ENCODE peak calls at places on chromosomes 6 and 20, in four cellular contexts. G is NT2/D1, C is HCT116, X is K562. H is an unnamed sample.

GRCh38 chr20:19211661-19212523 is 550 bp upstream of the SLC24A3 start:
- DNase-seq in C (no peak), X (no peak), G (no peak), H (no peak)

GRCh38 chr20:23245553-23246128 is 105.0 kb upstream of the NXT1 start:
- DNase-seq in X (peak; percentile 49), G (no peak), C (no peak), H (no peak)

GRCh38 chr6:37906121-37906520 is 86.6 kb downstream of the ZFAND3 start:
- DNase-seq in G (no peak), C (no peak), X (no peak), H (no peak)

GRCh38 chr6:126812651-126813050 is 305.8 kb upstream of the RSPO3 start:
- DNase-seq in G (no peak), X (no peak), C (no peak), H (no peak)

GRCh38 chr20:48247961-48248360 is 462.7 kb upstream of the SULF2 start:
- DNase-seq in X (no peak), G (no peak), C (no peak), H (no peak)

GRCh38 chr6:52994789-52995078 is 350 bp downstream of the GSTA4 start:
- DNase-seq in X (peak; percentile 24), G (no peak), C (no peak), H (no peak)

GRCh38 chr20:61759286-61760065 is 306.2 kb downstream of the TAF4 start:
- DNase-seq in X (no peak), C (no peak), G (no peak), H (no peak)

GRCh38 chr6:24990227-24990843 is 54.6 kb upstream of the RIPOR2 start:
- DNase-seq in C (no peak), G (no peak), X (no peak), H (no peak)

GRCh38 chr6:156280131-156280530 is 497.0 kb upstream of the ARID1B start:
- DNase-seq in G (no peak), C (no peak), X (no peak), H (peak; percentile 83)

GRCh38 chr6:13517116-13517515 is 29.7 kb upstream of the GFOD1 start:
- DNase-seq in G (no peak), C (no peak), X (no peak), H (no peak)

GRCh38 chr6:140379919-140380318 is 1005.5 kb upstream of the CITED2 start:
- DNase-seq in C (no peak), G (no peak), X (no peak), H (no peak)

GRCh38 chr6:137763436-137763835 is 103.6 kb upstream of the TNFAIP3 start:
- DNase-seq in X (no peak), C (no peak), G (no peak), H (no peak)

GRCh38 chr6:89575562-89575960 is 63.0 kb downstream of the LYRM2 start:
- DNase-seq in G (no peak), C (no peak), X (no peak), H (no peak)

GRCh38 chr6:141464490-141464889 is 668.2 kb upstream of the GJE1 start:
- DNase-seq in G (no peak), X (no peak), C (no peak), H (peak; percentile 40)

GRCh38 chr20:50655325-50655880 is 35.9 kb downstream of the RIPOR3 start:
- DNase-seq in C (no peak), X (no peak), G (no peak), H (no peak)

GRCh38 chr6:8180327-8181161 is 78.2 kb upstream of the EEF1E1 start:
- DNase-seq in X (no peak), C (no peak), G (peak; percentile 75), H (no peak)

GRCh38 chr6:117483645-117484016 is 1.2 kb downstream of the DCBLD1 start:
- DNase-seq in X (peak; percentile 14), G (no peak), C (no peak), H (peak; percentile 49)

GRCh38 chr6:85464722-85465150 is 14.9 kb downstream of the NT5E start:
- DNase-seq in X (no peak), C (peak; percentile 97), G (no peak), H (no peak)

GRCh38 chr6:148382856-148383255 is 40.2 kb downstream of the SASH1 start:
- DNase-seq in C (no peak), X (no peak), G (no peak), H (no peak)

GRCh38 chr6:138323821-138324220 is 53.9 kb upstream of the SMIM28 start:
- DNase-seq in C (no peak), G (no peak), X (no peak), H (no peak)

GRCh38 chr6:20952605-20953004 is 418.3 kb downstream of the CDKAL1 start:
- DNase-seq in G (no peak), C (peak; percentile 60), X (no peak), H (no peak)

GRCh38 chr6:6543181-6543879 is 45.2 kb upstream of the LY86 start:
- DNase-seq in X (no peak), C (no peak), G (no peak), H (peak; percentile 79)

GRCh38 chr6:168528457-168529095 is 87.6 kb downstream of the SMOC2 start:
- DNase-seq in G (no peak), C (no peak), X (no peak), H (peak; percentile 13)

GRCh38 chr20:58235010-58235409 is 6.6 kb upstream of the ANKRD60 start:
- DNase-seq in C (no peak), G (no peak), X (no peak), H (no peak)

GRCh38 chr6:6005467-6006427 is 978 bp downstream of the NRN1 start:
- DNase-seq in C (no peak), G (no peak), X (no peak), H (no peak)

GRCh38 chr6:169070506-169071176 is 183.0 kb downstream of the THBS2 start:
- DNase-seq in C (peak; percentile 88), G (no peak), X (no peak), H (no peak)

GRCh38 chr6:54115966-54116365 is 4.7 kb downstream of the MLIP start:
- DNase-seq in X (no peak), C (no peak), G (no peak), H (no peak)

GRCh38 chr6:170075659-170076223 is 215.1 kb downstream of the DLL1 start:
- DNase-seq in G (no peak), X (no peak), C (no peak), H (no peak)

GRCh38 chr20:21103582-21104465 is 2.3 kb downstream of the LINC00237 start:
- DNase-seq in G (no peak), X (no peak), C (no peak), H (no peak)

GRCh38 chr6:44064089-44064947 is 62.9 kb downstream of the MRPL14 start:
- DNase-seq in G (no peak), X (peak; percentile 61), C (no peak), H (no peak)

GRCh38 chr6:140183881-140184280 is 809.4 kb upstream of the CITED2 start:
- DNase-seq in C (no peak), X (no peak), G (no peak), H (no peak)

GRCh38 chr20:872855-873520 is 39.5 kb downstream of the FAM110A start:
- DNase-seq in X (peak; percentile 24), C (no peak), G (no peak), H (no peak)

GRCh38 chr6:166174031-166174430 is 6.4 kb upstream of the TBXT start:
- DNase-seq in C (no peak), X (no peak), G (no peak), H (no peak)

GRCh38 chr6:114520976-114521375 is 178.2 kb upstream of the HS3ST5 start:
- DNase-seq in G (no peak), C (no peak), X (no peak), H (no peak)

DNA sequence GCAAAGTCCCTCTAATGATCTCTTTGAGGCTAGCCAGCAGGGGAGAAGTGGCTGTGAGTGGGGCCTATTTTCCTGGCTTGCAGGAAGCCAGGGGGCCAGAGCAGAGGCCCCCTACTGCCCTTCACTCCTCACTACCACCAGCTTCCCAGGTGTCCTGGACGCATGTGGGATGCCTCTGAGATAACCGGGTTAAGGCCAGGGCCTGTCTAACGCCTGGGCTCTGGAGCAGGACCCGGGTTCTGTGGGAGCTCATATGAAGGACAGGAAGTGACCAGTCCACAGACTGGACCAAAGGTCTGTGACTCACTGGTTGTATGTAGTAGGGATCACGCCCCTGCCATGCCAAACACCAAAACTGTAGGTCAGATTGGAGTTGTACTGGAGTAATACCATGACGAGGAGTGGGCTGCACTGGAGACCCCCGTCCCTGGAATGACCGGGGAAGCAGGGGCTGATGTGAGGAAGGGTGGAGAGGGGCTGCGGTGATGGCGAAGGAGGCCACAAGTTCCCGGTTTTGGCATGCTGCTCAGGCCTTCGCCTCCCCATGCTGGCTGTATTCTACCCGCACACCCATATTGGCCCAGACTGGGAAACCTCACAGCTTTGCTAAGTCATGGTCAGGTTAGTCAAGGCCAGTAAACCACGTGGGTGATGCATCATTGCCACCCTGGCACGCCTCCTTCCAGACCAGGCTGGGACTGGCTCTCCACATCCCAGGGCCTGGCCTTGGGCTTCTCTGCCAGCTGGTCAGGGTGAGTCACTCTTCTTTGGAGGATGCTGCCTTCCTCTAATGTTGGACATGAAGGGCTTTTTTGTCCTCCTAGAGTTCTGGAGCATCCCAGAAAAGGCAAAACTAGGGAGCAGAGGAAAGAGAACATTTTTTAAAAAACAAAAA is 54.0 kb downstream of the PCNA start:
- DNase-seq in C (peak; percentile 88), X (no peak), G (no peak), H (no peak)
- H3K9ac ChIP-seq in C (peak overlapping the region; percentile 48), X (no peak overlapping the region), G (no peak overlapping the region), H (no peak overlapping the region)

GRCh38 chr20:44560229-44560628 is 22.1 kb upstream of the PKIG start:
- DNase-seq in G (no peak), X (no peak), C (no peak), H (peak; percentile 79)
- H3K9ac ChIP-seq in G (no peak overlapping the region), X (no peak overlapping the region), C (no peak overlapping the region), H (peak overlapping the region; percentile 30)

GRCh38 chr6:17986656-17987575 is 519 bp downstream of the KIF13A start:
- DNase-seq in X (peak; percentile 70), G (no peak), C (no peak), H (peak; percentile 6)
- H3K9ac ChIP-seq in X (peak overlapping the region; percentile 66), G (peak overlapping the region; percentile 77), C (peak overlapping the region; percentile 54), H (no peak overlapping the region)

GRCh38 chr6:63807056-63807455 is 171.5 kb downstream of the PHF3 start:
- DNase-seq in C (no peak), X (no peak), G (no peak), H (no peak)
- H3K9ac ChIP-seq in C (no peak overlapping the region), X (no peak overlapping the region), G (no peak overlapping the region), H (no peak overlapping the region)

DNA sequence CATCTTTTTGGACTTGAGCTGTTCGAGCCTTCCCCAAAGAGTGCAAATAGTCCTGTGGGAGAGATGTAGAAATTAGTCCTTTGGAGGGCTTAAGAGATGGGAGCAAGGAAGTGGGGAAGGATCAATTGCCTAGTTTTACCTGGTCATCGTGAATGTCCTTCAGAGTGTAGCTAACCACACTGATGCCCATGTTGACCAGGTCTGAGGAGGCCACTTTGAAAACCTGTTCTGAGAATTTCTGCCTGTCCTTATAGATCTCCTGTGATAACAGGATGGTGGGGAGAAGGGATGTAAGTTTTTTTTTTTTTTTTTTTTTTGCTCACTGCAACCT is 2.0 kb downstream of the FLOT1 start:
- DNase-seq in G (no peak), C (no peak), X (no peak), H (no peak)
- H3K9ac ChIP-seq in G (no peak overlapping the region), C (peak overlapping the region; percentile 29), X (no peak overlapping the region), H (no peak overlapping the region)